ENCODE peak calls at places on chromosomes 5 and 9, in six cellular contexts. N, J, P, R, D and B are unnamed samples.

GRCh38 chr5:10441083-10441991 is at the start of gene ROPN1L:
- DNase-seq in D (peak; percentile 57), R (peak; percentile 87), J (peak; percentile 94), N (peak; percentile 95), P (peak; percentile 88), B (peak; percentile 60)

GRCh38 chr9:109310486-109310901 is 10.4 kb downstream of the EPB41L4B start:
- DNase-seq in N (no peak), J (no peak), D (no peak), R (no peak), P (no peak), B (no peak)

GRCh38 chr5:7866194-7866593 is 2.6 kb downstream of the FASTKD3 start:
- DNase-seq in P (no peak), R (no peak), J (no peak), D (no peak), N (no peak), B (no peak)

GRCh38 chr5:38640012-38640395 is 83.6 kb upstream of the LIFR start:
- DNase-seq in P (no peak), J (no peak), R (no peak), D (no peak), N (peak; percentile 35), B (no peak)

GRCh38 chr9:83066771-83067170 is 3.8 kb upstream of the RASEF start:
- DNase-seq in J (no peak), N (peak; percentile 89), P (no peak), D (no peak), R (no peak), B (peak; percentile 92)

GRCh38 chr5:126358525-126358924 is 64.7 kb upstream of the GRAMD2B start:
- DNase-seq in J (no peak), N (no peak), R (no peak), D (no peak), P (peak; percentile 30), B (peak; percentile 18)

GRCh38 chr9:91185193-91185886 is 176.4 kb downstream of the AUH start:
- DNase-seq in N (no peak), J (no peak), R (no peak), D (no peak), P (no peak), B (no peak)

GRCh38 chr9:4313144-4313543 is 13.3 kb upstream of the GLIS3 start:
- DNase-seq in N (no peak), R (no peak), J (no peak), D (no peak), P (no peak), B (no peak)

GRCh38 chr5:141869514-141869913 is 8.7 kb downstream of the PCDH1 start:
- DNase-seq in D (no peak), N (no peak), J (no peak), P (no peak), R (no peak), B (no peak)

GRCh38 chr9:105735366-105735765 is 41.0 kb downstream of the TMEM38B start:
- DNase-seq in P (no peak), R (no peak), D (peak; percentile 2), N (no peak), J (no peak), B (no peak)

GRCh38 chr5:14125262-14125661 is 17.9 kb upstream of the TRIO start:
- DNase-seq in J (no peak), P (no peak), D (no peak), R (no peak), N (no peak), B (no peak)

GRCh38 chr5:18102733-18103132 is 468.5 kb downstream of the TAF11L14 start:
- DNase-seq in J (peak; percentile 17), R (no peak), D (no peak), P (no peak), N (no peak), B (no peak)
- TF ChIP-seq CTCF in J (peak; percentile 49), R (peak; percentile 41), D (peak; percentile 51), P (no peak), N (no peak), B (no peak)

DNA sequence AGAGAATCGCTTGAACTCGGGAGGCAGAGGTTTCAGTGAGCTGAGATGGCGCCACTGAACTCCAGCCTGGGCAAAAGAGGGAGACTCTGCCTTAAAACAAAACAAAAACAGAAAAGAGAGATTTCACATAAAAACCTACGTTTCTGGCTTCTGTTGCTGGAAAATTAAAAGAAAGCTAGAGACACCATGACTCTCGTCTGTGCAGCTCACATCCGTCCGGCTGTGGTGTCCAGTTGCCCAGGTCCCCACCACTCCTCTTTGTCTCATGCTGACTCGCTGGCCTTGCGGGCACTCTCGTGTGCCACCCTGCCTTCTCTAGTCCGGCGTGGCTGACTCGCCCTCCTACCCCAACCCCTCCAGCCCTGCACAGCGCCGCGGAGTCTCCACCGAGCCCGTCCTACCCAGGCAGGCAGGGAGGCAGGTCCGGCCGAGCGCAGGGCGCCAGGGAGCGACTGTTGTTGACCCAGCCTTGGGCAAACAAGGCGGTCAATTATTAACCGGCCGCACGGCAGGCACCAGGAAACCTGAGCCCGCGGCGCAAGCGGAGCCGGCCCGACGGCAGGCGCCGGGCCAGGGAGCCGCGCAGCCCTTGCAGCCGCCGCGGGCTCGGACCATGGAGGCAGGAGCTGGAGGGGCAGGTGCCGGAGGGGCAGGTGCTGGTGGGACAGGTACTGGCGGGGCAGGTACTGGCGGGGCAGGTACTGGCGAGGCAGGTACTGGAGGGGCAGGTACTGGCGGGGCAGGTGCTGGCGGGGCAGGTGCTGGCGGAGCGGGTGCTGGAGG is at the start of gene PRRT1B:
- DNase-seq in N (no peak), J (no peak), P (no peak), R (no peak), D (no peak), B (no peak)
- H3K4me3 ChIP-seq in N (no peak within 1 kb of the TSS), J (no peak within 1 kb of the TSS), P (no peak within 1 kb of the TSS), R (peak within 1 kb of the TSS; percentile 33), D (no peak within 1 kb of the TSS), B (peak within 1 kb of the TSS; percentile 18)

GRCh38 chr5:149902177-149902576 is 42.4 kb downstream of the PDE6A start:
- DNase-seq in J (no peak), N (no peak), R (peak; percentile 56), P (no peak), D (no peak), B (no peak)
- TF ChIP-seq CTCF in J (peak; percentile 29), N (no peak), R (peak; percentile 46), P (no peak), D (no peak), B (no peak)

DNA sequence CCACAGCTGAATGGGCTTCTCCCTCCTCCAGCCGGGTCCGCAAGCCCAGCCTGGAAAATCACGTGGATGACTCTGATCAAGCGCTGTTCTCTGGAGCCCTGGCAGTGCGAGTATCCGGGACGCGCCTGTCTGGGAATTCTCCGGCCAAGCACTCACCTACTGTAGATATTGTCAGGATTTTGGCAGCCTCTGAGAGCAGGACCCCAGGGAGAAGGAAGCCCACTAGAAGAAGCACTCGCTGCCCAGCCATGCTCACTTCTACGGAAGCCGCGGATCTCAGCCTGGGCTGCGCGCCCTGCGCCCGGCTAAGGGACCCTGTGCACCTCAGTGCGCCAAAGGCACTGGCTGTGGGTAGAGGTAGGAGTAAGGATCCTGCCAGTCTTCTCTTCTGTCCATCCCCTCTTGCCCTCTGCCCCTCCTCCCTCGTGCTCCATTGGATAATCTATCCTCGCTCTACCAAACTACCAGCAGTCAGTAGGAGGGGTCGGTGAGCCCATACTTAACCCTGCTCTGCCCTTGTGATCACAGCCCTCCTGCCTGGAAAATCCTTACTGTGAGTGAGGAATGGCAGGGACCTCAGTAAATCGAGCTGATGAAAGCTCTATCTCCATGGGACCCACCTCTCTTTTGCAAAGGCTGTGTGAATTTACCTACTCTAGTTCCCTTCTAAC is at the start of gene UGT3A2:
- DNase-seq in R (peak; percentile 92), P (no peak), D (no peak), N (no peak), J (peak; percentile 84), B (no peak)
- H3K4me3 ChIP-seq in R (peak within 1 kb of the TSS; percentile 87), P (no peak within 1 kb of the TSS), D (no peak within 1 kb of the TSS), N (no peak within 1 kb of the TSS), J (peak within 1 kb of the TSS; percentile 75), B (no peak within 1 kb of the TSS)

DNA sequence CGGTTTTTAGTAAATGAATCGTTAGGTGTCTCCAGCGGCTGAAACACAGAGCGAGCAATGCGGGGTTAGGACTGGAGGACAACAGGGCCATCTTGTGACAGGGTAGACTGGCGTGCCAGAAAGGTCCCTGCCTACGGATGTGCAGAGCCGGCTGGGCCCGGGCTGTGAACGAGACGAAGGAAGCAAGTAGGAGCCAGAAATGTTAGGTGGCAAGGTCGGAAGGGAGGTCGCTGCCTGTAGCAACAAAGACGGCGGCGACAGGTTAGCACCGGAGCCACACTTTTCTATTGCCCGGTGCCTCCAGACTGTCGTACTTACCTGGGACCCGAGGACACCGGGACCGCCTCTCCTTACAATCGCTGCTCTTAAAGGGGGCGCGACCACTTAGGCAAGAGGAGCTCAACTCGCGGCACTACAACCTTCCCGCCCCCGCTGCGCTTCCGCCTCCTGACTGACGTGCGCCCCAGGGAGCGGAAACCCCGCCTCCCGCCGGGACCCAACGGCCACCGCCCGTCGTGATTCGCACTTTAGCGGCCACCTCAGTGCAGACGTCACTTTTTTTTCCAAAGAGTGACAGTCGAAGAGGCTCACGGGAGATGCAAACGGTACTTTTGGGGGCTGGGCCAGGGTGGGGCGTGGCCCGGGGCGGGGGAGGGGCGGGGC is at the start of gene INIP:
- DNase-seq in J (peak; percentile 97), R (peak; percentile 99), N (peak; percentile 98), D (peak; percentile 99), P (peak; percentile 99), B (peak; percentile 77)
- TF ChIP-seq CTCF in J (peak; percentile 30), R (no peak), N (no peak), D (peak; percentile 59), P (peak; percentile 23), B (no peak)

DNA sequence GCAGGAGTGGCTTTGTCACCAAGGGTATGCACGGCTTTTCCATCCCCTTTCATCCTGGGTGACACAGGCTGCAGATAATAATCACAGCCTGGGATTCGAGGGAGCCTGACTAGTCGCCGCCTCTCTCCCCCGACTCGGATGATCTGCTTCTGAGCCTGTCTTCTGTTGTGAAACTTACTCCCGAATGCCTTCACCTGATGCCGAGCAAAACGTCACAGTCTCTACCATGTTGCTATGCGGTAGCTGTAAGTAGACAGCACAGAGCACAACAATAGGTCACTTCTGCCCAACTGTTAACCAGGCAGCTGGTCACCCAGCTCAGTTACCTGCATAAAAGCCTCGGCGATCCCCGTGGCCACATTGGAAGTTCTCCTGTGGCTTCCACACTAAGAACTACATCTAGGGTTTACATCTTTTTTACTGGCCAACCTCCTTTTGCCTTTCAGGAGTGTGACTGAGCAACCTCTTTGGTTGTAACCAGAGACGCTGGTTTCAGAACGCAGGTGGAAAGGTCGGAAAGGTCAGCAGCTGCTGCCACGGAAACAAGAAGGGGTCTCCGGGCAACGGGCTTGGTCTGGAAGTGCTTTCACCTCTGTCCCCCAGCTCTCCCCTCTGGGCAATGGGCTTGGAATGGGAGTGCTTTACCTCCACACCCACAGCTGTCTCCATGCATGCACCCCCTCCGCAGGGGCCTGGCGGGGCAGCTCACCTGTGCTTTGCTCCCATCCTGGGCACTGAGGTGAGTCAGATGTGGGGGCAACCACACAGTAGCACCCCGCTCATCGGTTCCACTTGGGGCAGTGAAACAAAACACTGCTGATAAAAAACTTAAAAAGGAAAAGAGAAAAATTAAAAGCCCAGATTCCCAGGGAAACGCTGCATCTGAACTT is 7.6 kb upstream of the PPP1R26 start:
- DNase-seq in J (peak; percentile 91), D (no peak), R (no peak), P (peak; percentile 34), N (peak; percentile 25), B (no peak)
- H3K4me3 ChIP-seq in J (peak overlapping the region; percentile 22), D (no peak overlapping the region), R (no peak overlapping the region), P (peak overlapping the region; percentile 25), N (no peak overlapping the region), B (no peak overlapping the region)

DNA sequence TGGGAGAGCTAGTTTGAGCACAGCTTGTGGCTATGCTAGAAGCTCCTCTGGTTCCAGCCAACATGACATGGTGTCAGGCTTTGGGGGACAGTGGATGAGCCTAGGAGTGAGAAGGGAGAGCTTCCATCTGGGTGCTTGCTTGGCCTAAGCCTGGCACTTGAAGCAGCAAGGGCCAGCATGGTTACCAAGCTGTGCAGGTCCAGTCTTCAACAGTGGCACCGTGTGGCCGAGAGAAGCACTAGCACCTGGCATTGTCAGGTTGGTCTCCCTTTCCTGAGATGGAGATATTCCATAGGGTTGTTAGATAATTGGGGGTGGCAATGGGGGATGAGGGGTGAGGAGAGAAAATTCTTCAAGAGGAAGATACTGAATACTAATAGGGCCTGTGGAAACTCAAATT is 261.9 kb downstream of the PBX3 start:
- DNase-seq in D (peak; percentile 7), R (no peak), N (peak; percentile 14), J (no peak), P (no peak), B (no peak)
- TF ChIP-seq CTCF in D (peak; percentile 64), R (peak; percentile 28), N (no peak), J (peak; percentile 37), P (peak; percentile 23), B (peak; percentile 18)